ENCODE peak calls at places on chromosomes 7 and 10, in nine cellular contexts. J, I, F, X, V, B, H, K and W are unnamed samples.

GRCh38 chr10:60856405-60856804 is 78.1 kb downstream of the CDK1 start:
- DNase-seq in F (no peak), K (no peak), H (no peak), V (no peak), X (no peak), I (no peak), J (no peak), B (no peak), W (no peak)

GRCh38 chr7:54880326-54880989 is 121.4 kb upstream of the SEC61G start:
- DNase-seq in V (no peak), K (no peak), B (no peak), X (no peak), J (no peak), F (no peak), H (no peak), I (no peak), W (no peak)

GRCh38 chr7:50399635-50400034 is 50.5 kb downstream of the FIGNL1 start:
- DNase-seq in B (no peak), I (no peak), X (no peak), K (no peak), H (no peak), J (no peak), V (no peak), F (no peak), W (no peak)

GRCh38 chr7:6730343-6730633 is 23.5 kb upstream of the ZNF12 start:
- DNase-seq in I (no peak), B (no peak), V (peak), K (no peak), F (peak), H (no peak), J (no peak), X (peak), W (no peak)

GRCh38 chr7:133649593-133649992 is 396.7 kb downstream of the EXOC4 start:
- DNase-seq in H (no peak), I (no peak), V (no peak), K (no peak), J (no peak), X (no peak), B (no peak), F (no peak), W (no peak)

GRCh38 chr7:115226410-115226809 is 304.5 kb downstream of the MDFIC start:
- DNase-seq in V (no peak), J (no peak), K (no peak), H (no peak), I (no peak), B (no peak), X (no peak), F (no peak), W (no peak)

GRCh38 chr10:101683226-101683625 is 11.7 kb downstream of the FBXW4 start:
- DNase-seq in B (no peak), K (no peak), I (no peak), X (no peak), J (no peak), H (no peak), V (no peak), F (no peak), W (no peak)

GRCh38 chr7:13628231-13629001 is 361.1 kb downstream of the ETV1 start:
- DNase-seq in X (no peak), J (no peak), I (no peak), H (no peak), F (no peak), B (no peak), K (no peak), V (no peak), W (no peak)

GRCh38 chr7:57772126-57772924 is 322.3 kb downstream of the ZNF716 start:
- DNase-seq in H (no peak), V (no peak), F (no peak), I (no peak), X (no peak), B (no peak), J (no peak), K (no peak), W (no peak)

GRCh38 chr7:65980478-65981250 is 1.3 kb downstream of the GUSB start:
- DNase-seq in B (no peak), X (no peak), F (no peak), H (peak), J (peak), V (no peak), K (peak), I (no peak), W (peak)

GRCh38 chr7:117194445-117194844 is 128.4 kb downstream of the WNT2 start:
- DNase-seq in H (no peak), J (no peak), B (no peak), K (no peak), F (no peak), I (no peak), V (no peak), X (no peak), W (no peak)

GRCh38 chr7:29596593-29597178 is 33.1 kb downstream of the PRR15 start:
- DNase-seq in V (no peak), H (no peak), F (no peak), K (no peak), B (no peak), I (no peak), J (no peak), X (no peak), W (no peak)

GRCh38 chr7:45881759-45882464 is 6.4 kb upstream of the IGFBP1 start:
- DNase-seq in V (peak), J (no peak), F (peak), K (no peak), X (no peak), B (no peak), I (no peak), H (no peak), W (no peak)

GRCh38 chr10:110244550-110244949 is 37.1 kb downstream of the MXI1 start:
- DNase-seq in I (no peak), B (no peak), J (no peak), X (no peak), H (no peak), K (no peak), F (no peak), V (no peak), W (no peak)

GRCh38 chr7:148347981-148348380 is 242.6 kb upstream of the C7orf33 start:
- DNase-seq in V (no peak), F (no peak), J (peak), B (no peak), X (no peak), I (no peak), K (no peak), H (no peak), W (no peak)

GRCh38 chr7:50982626-50983025 is 199.9 kb upstream of the GRB10 start:
- DNase-seq in I (no peak), H (no peak), X (peak), F (no peak), J (no peak), K (no peak), B (no peak), V (peak), W (no peak)

GRCh38 chr10:113718974-113719822 is 32.3 kb upstream of the PLEKHS1 start:
- DNase-seq in X (no peak), F (no peak), V (no peak), I (no peak), J (no peak), H (no peak), B (no peak), K (no peak), W (no peak)

GRCh38 chr7:146690987-146691386 is 574.4 kb downstream of the CNTNAP2 start:
- DNase-seq in F (no peak), J (no peak), K (no peak), V (no peak), H (no peak), I (no peak), X (no peak), B (no peak), W (no peak)

GRCh38 chr7:100892364-100893317 is 3.0 kb downstream of the ACHE start:
- DNase-seq in H (no peak), I (no peak), V (no peak), F (peak), K (no peak), X (no peak), J (no peak), B (no peak), W (no peak)

GRCh38 chr10:17214991-17215781 is 12.9 kb upstream of the VIM start:
- DNase-seq in F (no peak), H (no peak), X (no peak), V (no peak), J (no peak), B (no peak), K (no peak), I (no peak), W (no peak)

GRCh38 chr7:50852901-50853300 is 70.2 kb upstream of the GRB10 start:
- DNase-seq in X (no peak), I (no peak), H (no peak), V (no peak), F (no peak), J (no peak), K (no peak), B (no peak), W (no peak)

GRCh38 chr10:9621216-9621615 is 1396.5 kb upstream of the CELF2 start:
- DNase-seq in J (no peak), B (no peak), I (no peak), F (no peak), V (no peak), X (no peak), K (no peak), H (no peak), W (no peak)

GRCh38 chr7:31488562-31489203 is 25.2 kb upstream of the ITPRID1 start:
- DNase-seq in J (peak), F (no peak), X (peak), H (no peak), V (peak), K (no peak), B (peak), I (peak), W (no peak)

GRCh38 chr7:74256446-74257408 is 2.5 kb upstream of the RFC2 start:
- DNase-seq in J (no peak), F (no peak), K (no peak), X (no peak), V (no peak), I (no peak), B (no peak), H (no peak), W (no peak)

GRCh38 chr7:150402671-150403321 is 23.7 kb downstream of the ZNF775 start:
- DNase-seq in I (no peak), J (no peak), X (no peak), V (no peak), B (no peak), F (no peak), K (no peak), H (no peak), W (no peak)

GRCh38 chr10:120012133-120012405 is 119.5 kb downstream of the SEC23IP start:
- DNase-seq in H (no peak), X (no peak), J (no peak), K (no peak), F (no peak), V (no peak), B (no peak), I (no peak), W (no peak)

GRCh38 chr10:84290235-84290634 is 38.2 kb upstream of the CCSER2 start:
- DNase-seq in V (no peak), H (no peak), X (no peak), B (no peak), F (no peak), I (no peak), J (no peak), K (no peak), W (no peak)

GRCh38 chr10:34723746-34724145 is 91.3 kb downstream of the PARD3 start:
- DNase-seq in I (no peak), J (peak), H (no peak), F (peak), B (no peak), K (no peak), X (peak), V (no peak), W (no peak)